ENCODE peak calls at places on chromosome 12, in five cellular contexts. V is mesothelial cell of epicardium; Q is C1 segment of cervical spinal cord; Y is CD4-positive, alpha-beta T cell; K is left cardiac atrium. P is an unnamed sample.

GRCh38 chr12:19988457-19988856 is 379.9 kb upstream of the PDE3A start:
- DNase-seq in V (no peak), Q (no peak), Y (no peak), K (no peak), P (no peak)

GRCh38 chr12:8127138-8127537 is 3.7 kb downstream of the CLEC4A start:
- DNase-seq in V (no peak), Q (no peak), Y (no peak), K (no peak), P (no peak)

GRCh38 chr12:54394281-54394719 is 9.8 kb upstream of the ZNF385A start:
- DNase-seq in V (peak; percentile 61), Q (no peak), Y (no peak), K (peak; percentile 41), P (peak; percentile 27)

GRCh38 chr12:98990648-98991047 is 345.6 kb downstream of the APAF1 start:
- DNase-seq in V (no peak), Q (no peak), Y (no peak), K (no peak), P (no peak)

GRCh38 chr12:55996715-55997534 is at the start of gene SUOX:
- DNase-seq in V (peak; percentile 85), Q (peak; percentile 93), Y (no peak), K (peak; percentile 98), P (peak; percentile 79)

GRCh38 chr12:76688627-76689026 is 75.3 kb upstream of the ZDHHC17 start:
- DNase-seq in V (no peak), Q (no peak), Y (no peak), K (no peak), P (no peak)

GRCh38 chr12:88993655-88994054 is 358.6 kb downstream of the DUSP6 start:
- DNase-seq in V (no peak), Q (no peak), Y (no peak), K (no peak), P (peak; percentile 7)

GRCh38 chr12:80031229-80031628 is 68.1 kb upstream of the OTOGL start:
- DNase-seq in V (no peak), Q (no peak), Y (no peak), K (no peak), P (no peak)

GRCh38 chr12:55931317-55931779 is 386 bp downstream of the DGKA start:
- DNase-seq in V (no peak), Q (no peak), Y (no peak), K (no peak), P (no peak)

GRCh38 chr12:46124132-46124847 is 133.9 kb upstream of the SCAF11 start:
- DNase-seq in V (no peak), Q (no peak), Y (no peak), K (no peak), P (no peak)

GRCh38 chr12:152440-152839 is 61.5 kb downstream of the SLC6A12 start:
- DNase-seq in V (no peak), Q (no peak), Y (no peak), K (no peak), P (no peak)

GRCh38 chr12:118850244-118850825 is 131.0 kb upstream of the SRRM4 start:
- DNase-seq in V (no peak), Q (no peak), Y (no peak), K (no peak), P (no peak)

GRCh38 chr12:108211161-108211560 is 82.1 kb downstream of the WSCD2 start:
- DNase-seq in V (no peak), Q (no peak), Y (no peak), K (no peak), P (no peak)

GRCh38 chr12:68370006-68370590 is 37.9 kb upstream of the MDM1 start:
- DNase-seq in V (no peak), Q (no peak), Y (no peak), K (no peak), P (no peak)

GRCh38 chr12:124809878-124810277 is 53.8 kb downstream of the SCARB1 start:
- DNase-seq in V (no peak), Q (no peak), Y (no peak), K (no peak), P (no peak)

GRCh38 chr12:58419905-58420304 is 478.5 kb downstream of the ATP23 start:
- DNase-seq in V (no peak), Q (no peak), Y (no peak), K (no peak), P (no peak)

GRCh38 chr12:65123435-65124063 is 2.4 kb upstream of the WIF1 start:
- DNase-seq in V (no peak), Q (no peak), Y (no peak), K (no peak), P (peak; percentile 4)

P was measured in NCI-H1930.